ENCODE peak calls at places on chromosome 16, in eight cellular contexts. V is HCT116, J is stomach, U is prostate gland, D is endothelial cell of umbilical vein, S is spleen, P is GM12892, B is suprapubic skin. F is an unnamed sample.

GRCh38 chr16:65760874-65761273 is 605.6 kb upstream of the CDH5 start:
- DNase-seq in V (no peak), J (no peak), U (no peak), D (no peak), S (no peak), P (no peak), B (no peak), F (no peak)

GRCh38 chr16:86664518-86665318 is 86.4 kb downstream of the FOXL1 start:
- DNase-seq in V (peak), J (peak), U (no peak), D (peak), S (no peak), P (no peak), B (peak), F (no peak)

GRCh38 chr16:5041604-5042133 is 7.9 kb upstream of the NAGPA start:
- DNase-seq in V (peak), J (no peak), U (no peak), D (no peak), S (peak), P (no peak), B (no peak), F (no peak)

GRCh38 chr16:19011169-19011731 is 27.5 kb downstream of the TMC7 start:
- DNase-seq in V (no peak), J (no peak), U (no peak), D (no peak), S (no peak), P (no peak), B (no peak), F (no peak)

GRCh38 chr16:79451196-79451816 is 149.2 kb downstream of the MAF start:
- DNase-seq in V (no peak), J (no peak), U (no peak), D (no peak), S (no peak), P (no peak), B (no peak), F (peak)

GRCh38 chr16:4769306-4769638 is 2.3 kb upstream of the ZNF500 start:
- DNase-seq in V (no peak), J (no peak), U (no peak), D (no peak), S (no peak), P (no peak), B (no peak), F (no peak)

GRCh38 chr16:82432261-82432660 is 194.5 kb upstream of the CDH13 start:
- DNase-seq in V (no peak), J (no peak), U (no peak), D (no peak), S (no peak), P (no peak), B (no peak), F (no peak)

GRCh38 chr16:14005335-14005734 is 65.8 kb upstream of the MRTFB start:
- DNase-seq in V (no peak), J (no peak), U (no peak), D (no peak), S (no peak), P (no peak), B (no peak), F (no peak)

GRCh38 chr16:57988929-57989328 is 11.5 kb downstream of the ZNF319 start:
- DNase-seq in V (no peak), J (no peak), U (peak), D (no peak), S (peak), P (no peak), B (no peak), F (no peak)

GRCh38 chr16:68147438-68147837 is 62.3 kb downstream of the NFATC3 start:
- DNase-seq in V (no peak), J (no peak), U (no peak), D (no peak), S (no peak), P (no peak), B (no peak), F (no peak)

DNA sequence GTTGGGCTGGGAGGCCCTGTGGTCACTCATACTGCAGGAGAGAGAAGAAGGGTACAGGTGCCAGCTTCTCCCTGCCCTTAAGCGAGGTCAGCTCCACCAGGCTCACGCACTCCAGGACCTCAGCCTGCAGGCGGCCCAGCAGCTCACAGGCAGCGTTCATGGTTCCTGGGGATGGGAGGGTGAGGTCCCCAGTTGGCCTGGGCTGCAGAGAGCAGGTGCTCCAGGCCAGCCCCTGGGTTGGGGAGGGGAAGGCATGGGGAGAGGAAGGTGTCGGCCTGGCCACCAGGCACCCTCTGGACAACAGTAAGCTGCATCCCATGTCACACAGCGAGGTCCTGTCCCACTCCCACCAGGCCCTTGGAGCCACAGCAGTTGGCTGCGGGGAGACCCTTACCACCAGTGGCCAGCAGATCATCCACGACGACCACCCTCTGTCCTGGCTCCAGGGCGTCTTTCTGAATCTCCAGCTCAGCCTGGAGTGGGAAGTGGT is 2.0 kb downstream of the APRT start:
- DNase-seq in V (no peak), J (no peak), U (no peak), D (no peak), S (no peak), P (no peak), B (no peak), F (no peak)
- TF ChIP-seq POLR2AphosphoS5 in V (peak), J (no peak), U (no peak), D (no peak), S (no peak), P (peak), B (no peak), F (peak)

DNA sequence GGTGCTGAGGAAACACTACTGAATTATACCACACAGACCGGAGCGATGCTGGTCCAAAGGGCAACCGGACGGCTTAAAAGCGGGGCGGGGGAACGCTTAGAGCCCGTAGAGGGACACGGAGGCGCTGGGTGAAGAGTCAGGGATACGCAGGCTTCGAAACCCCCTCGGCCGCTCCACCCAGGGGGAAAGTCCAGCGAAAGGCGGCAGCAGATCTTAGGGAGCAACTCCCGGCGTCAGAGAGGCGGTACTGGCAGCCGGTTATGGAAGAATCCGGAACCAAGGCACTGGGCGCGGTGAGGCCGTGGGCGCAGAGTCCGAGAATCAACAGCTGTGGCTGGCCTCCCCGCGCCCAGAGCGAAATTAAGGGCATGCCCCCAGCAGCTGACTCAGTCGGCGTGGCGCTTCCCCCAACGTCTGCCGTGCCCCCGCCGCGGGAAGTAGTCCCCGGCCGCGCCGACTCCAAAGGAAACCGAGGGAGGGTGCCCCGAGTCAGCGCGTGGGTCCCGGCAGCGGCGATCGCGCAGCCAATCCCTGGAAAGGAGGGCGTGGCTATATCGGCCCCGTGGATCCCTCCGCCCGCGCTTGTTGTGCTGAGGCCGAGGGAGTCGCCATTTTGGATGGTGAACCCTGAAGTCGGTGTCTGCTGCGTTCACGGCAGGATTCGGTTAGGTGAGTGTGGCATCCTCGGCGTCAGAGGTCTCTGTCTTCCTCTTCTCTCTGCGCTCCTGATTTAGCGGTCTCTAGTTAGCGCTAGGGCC is at the start of gene IST1:
- DNase-seq in V (peak), J (peak), U (peak), D (peak), S (peak), P (peak), B (peak), F (peak)
- TF ChIP-seq POLR2A in V (peak), J (no peak), U (peak), D (peak), S (peak), P (peak), B (peak), F (peak)

DNA sequence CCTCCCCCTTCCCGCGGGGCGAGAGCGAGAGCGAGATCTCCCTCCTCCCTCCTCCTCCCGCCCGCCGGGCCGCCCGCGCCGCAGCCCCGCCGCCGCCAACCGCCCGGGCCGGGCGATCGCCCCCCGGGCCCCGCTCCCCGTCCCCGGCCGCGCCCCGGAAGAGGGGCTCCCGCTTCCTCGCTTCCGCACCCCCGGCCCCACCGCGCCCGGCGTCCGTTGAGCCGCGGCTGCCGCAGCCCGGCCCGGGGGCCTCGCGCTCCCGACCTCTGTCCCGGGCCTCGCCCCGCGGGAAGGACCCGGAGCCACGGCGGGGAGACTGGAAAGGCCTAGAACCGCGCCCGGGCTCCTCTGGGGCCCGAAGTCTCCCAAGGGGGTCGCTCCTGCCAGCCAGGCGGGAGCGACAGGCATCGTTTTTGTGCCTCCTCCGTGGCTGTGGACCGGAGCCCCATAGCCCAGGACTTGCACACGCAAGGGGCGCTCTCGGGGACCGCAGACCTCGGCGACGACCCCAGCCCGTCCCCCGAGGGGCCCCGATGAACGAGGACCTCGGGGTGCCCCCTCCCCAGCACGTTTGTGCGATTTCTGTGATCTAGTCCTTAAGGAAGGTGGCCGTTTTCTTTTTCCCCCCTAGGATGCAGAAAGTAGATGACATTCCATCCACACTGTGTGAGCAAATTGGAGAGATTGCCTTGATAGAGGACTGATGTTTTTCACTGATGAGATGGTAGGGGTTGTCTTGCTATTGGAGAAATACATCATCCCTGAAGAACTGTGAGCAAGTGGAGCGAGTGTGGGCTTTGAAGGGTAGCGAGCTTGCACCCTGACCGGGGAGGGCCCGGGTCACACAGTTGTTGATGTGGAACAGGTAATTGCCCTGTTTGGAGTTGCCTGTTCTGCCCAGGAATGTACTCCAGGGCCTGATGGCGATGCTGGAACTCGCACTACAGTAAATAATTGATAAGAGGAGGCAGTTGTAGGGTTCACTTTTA is 610 bp downstream of the BANP start:
- DNase-seq in V (no peak), J (no peak), U (no peak), D (peak), S (no peak), P (no peak), B (no peak), F (no peak)
- TF ChIP-seq POLR2AphosphoS5 in V (no peak), J (no peak), U (no peak), D (peak), S (no peak), P (no peak), B (no peak), F (no peak)

GRCh38 chr16:53435066-53435688 is 906 bp downstream of the RBL2 start:
- DNase-seq in V (peak), J (peak), U (peak), D (peak), S (no peak), P (peak), B (peak), F (peak)
- TF ChIP-seq POLR2A in V (no peak), J (no peak), U (peak), D (peak), S (no peak), P (no peak), B (peak), F (no peak)

DNA sequence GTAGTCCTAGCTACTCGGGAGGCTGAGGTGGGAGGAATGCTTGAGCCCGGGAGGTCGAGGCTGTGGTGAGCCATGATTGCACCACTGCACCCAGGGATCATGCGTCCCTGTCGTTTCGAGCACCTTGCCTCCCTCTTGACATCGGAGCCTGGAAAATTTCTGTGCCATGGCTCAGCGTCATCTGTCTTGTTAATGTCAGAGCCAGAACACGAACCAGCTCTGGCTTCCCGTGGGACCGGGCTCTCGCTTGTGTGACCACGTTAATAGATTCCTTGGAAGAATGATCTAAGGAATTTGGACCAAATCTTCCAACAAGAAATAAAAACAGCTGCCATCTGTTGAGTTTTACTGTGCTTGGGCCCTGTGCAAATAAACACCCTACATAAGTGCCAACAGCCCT is 117.7 kb downstream of the ABCC1 start:
- DNase-seq in V (no peak), J (no peak), U (no peak), D (no peak), S (no peak), P (no peak), B (no peak), F (no peak)
- TF ChIP-seq POLR2AphosphoS5 in V (no peak), J (no peak), U (peak), D (no peak), S (no peak), P (no peak), B (no peak), F (no peak)

DNA sequence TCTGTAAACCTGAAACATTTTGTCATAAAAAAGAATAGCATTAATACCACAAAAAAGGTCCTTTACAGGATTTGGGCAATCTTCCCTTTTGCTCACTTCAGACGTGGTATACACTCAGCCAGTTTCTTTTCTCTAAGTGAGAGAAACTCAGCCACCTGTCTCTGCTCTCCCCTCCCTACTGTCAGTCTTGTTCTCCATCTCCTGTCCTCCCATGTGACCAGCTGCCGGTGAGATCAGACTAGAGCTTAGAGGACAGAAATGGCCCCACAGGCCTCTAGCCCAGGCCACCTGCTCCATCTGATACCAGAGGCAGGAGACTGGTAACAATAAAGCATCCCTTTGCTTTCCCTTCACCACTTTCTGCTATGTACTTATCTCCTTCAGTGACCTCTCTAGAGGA is 34.9 kb downstream of the CMC2 start:
- DNase-seq in V (no peak), J (no peak), U (no peak), D (no peak), S (no peak), P (no peak), B (no peak), F (no peak)
- TF ChIP-seq POLR2A in V (no peak), J (no peak), U (no peak), D (no peak), S (no peak), P (no peak), B (no peak), F (no peak)

GRCh38 chr16:85370543-85370880 is 242.6 kb upstream of the GSE1 start:
- DNase-seq in V (no peak), J (no peak), U (no peak), D (no peak), S (no peak), P (no peak), B (no peak), F (no peak)

GRCh38 chr16:85371948-85372347 is 241.2 kb upstream of the GSE1 start:
- DNase-seq in V (no peak), J (no peak), U (no peak), D (no peak), S (no peak), P (no peak), B (no peak), F (no peak)

GRCh38 chr16:85369060-85369459 is 244.1 kb upstream of the GSE1 start:
- DNase-seq in V (no peak), J (no peak), U (no peak), D (no peak), S (no peak), P (no peak), B (no peak), F (no peak)

GRCh38 chr16:85370881-85371651 is 242.1 kb upstream of the GSE1 start:
- DNase-seq in V (no peak), J (peak), U (peak), D (no peak), S (no peak), P (no peak), B (no peak), F (no peak)

DNA sequence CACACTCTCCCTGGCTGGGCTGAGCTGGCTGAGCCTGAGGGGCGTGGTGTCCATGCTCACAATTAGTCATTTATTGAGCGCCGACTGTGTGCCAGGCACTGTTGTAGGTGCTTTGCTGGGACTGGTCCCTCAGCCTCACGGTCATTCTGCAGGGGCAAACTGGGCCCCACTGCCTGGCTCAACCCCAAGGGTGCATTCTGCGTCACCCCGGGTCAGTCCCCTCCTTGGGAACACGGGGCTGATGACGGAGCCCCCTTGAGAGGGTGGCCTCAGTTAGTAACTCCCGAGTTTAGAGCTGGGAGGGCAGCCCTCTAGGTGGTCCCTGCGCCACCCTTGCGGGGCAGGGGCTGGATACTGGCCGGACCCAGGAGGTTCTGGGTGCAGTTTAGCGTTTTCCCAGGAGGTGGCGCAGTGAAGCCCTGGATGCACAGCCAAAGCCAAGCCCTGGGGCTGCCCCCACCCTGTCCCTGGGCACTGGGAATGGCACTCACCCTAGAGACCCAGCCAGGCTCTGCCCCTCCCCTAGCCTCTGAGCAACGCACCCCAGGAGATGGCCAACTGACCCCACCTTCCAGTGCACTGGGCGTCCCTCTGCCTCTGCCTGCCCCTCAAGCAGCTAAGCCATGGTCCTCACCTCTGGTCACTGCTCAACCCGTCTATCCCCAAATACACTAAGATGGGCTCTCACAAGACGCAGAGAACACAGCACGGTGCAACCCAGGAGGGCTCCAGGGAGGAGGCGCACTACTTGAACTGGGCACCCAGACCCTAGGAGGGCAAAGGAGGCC is 243.2 kb upstream of the GSE1 start:
- DNase-seq in V (no peak), J (peak), U (peak), D (no peak), S (no peak), P (peak), B (no peak), F (peak)
- TF ChIP-seq POLR2AphosphoS5 in V (no peak), J (no peak), U (no peak), D (no peak), S (no peak), P (no peak), B (no peak), F (no peak)

F was measured in GM12891.